ENCODE peak calls at places on chromosomes 13 and 19, in ten cellular contexts. R is AG04449; I is ELF-1; M is memory B cell; G is PC-9; Z is brain microvascular endothelial cell; E is stimulated activated CD4-positive, alpha-beta T cell treated with anti-CD3 and anti-CD28 coated beads, Interleukin-15, amount 100 ng/mL, for 1 hour; W is fibroblast of mammary gland; O is activated naive CD4-positive, alpha-beta T cell treated with anti-CD3 and anti-CD28 coated beads, Interleukin-2, amount 50 U/mL, for 72 hours; L is dorsolateral prefrontal cortex. F is an unnamed sample.

GRCh38 chr19:47609885-47610545 is 1.1 kb downstream of the BICRA start:
- DNase-seq in R (no peak), I (peak), M (no peak), G (no peak), Z (no peak), E (peak), W (peak), O (peak), L (peak), F (no peak)

GRCh38 chr19:41225238-41226052 is 6.4 kb downstream of the AXL start:
- DNase-seq in R (peak), I (peak), M (no peak), G (peak), Z (peak), E (peak), W (peak), O (no peak), L (no peak), F (peak)

GRCh38 chr19:16268676-16269319 is 55.8 kb upstream of the KLF2 start:
- DNase-seq in R (no peak), I (no peak), M (no peak), G (no peak), Z (no peak), E (peak), W (no peak), O (no peak), L (no peak), F (no peak)

GRCh38 chr13:78660130-78660857 is 1.3 kb upstream of the OBI1 start:
- DNase-seq in R (no peak), I (peak), M (peak), G (no peak), Z (no peak), E (no peak), W (peak), O (no peak), L (no peak), F (no peak)

GRCh38 chr13:30364133-30364532 is 56.8 kb upstream of the KATNAL1 start:
- DNase-seq in R (no peak), I (no peak), M (no peak), G (no peak), Z (no peak), E (no peak), W (no peak), O (no peak), L (no peak), F (no peak)

GRCh38 chr19:6710273-6711077 is 10.0 kb downstream of the C3 start:
- DNase-seq in R (no peak), I (peak), M (no peak), G (no peak), Z (no peak), E (no peak), W (no peak), O (no peak), L (no peak), F (no peak)

GRCh38 chr13:95204231-95204765 is 97.0 kb downstream of the ABCC4 start:
- DNase-seq in R (no peak), I (no peak), M (no peak), G (no peak), Z (no peak), E (no peak), W (no peak), O (no peak), L (no peak), F (no peak)

GRCh38 chr19:18225355-18225701 is 910 bp downstream of the PDE4C start:
- DNase-seq in R (no peak), I (no peak), M (no peak), G (no peak), Z (no peak), E (no peak), W (no peak), O (no peak), L (no peak), F (no peak)

GRCh38 chr13:101751488-101751887 is 299.0 kb downstream of the ITGBL1 start:
- DNase-seq in R (peak), I (peak), M (no peak), G (peak), Z (peak), E (no peak), W (peak), O (no peak), L (no peak), F (no peak)

GRCh38 chr13:41544824-41545707 is 87.7 kb downstream of the RGCC start:
- DNase-seq in R (no peak), I (no peak), M (no peak), G (peak), Z (no peak), E (no peak), W (no peak), O (no peak), L (no peak), F (no peak)

GRCh38 chr19:46162731-46163130 is 14.7 kb downstream of the IGFL2 start:
- DNase-seq in R (no peak), I (no peak), M (no peak), G (no peak), Z (no peak), E (no peak), W (no peak), O (no peak), L (no peak), F (no peak)

GRCh38 chr13:94333131-94333820 is 146.2 kb downstream of the DCT start:
- DNase-seq in R (no peak), I (no peak), M (no peak), G (no peak), Z (no peak), E (no peak), W (peak), O (no peak), L (no peak), F (no peak)

GRCh38 chr19:43704002-43704705 is 11.7 kb upstream of the IRGC start:
- DNase-seq in R (no peak), I (no peak), M (no peak), G (no peak), Z (no peak), E (no peak), W (no peak), O (no peak), L (no peak), F (no peak)

GRCh38 chr13:30091691-30092090 is 215.7 kb downstream of the KATNAL1 start:
- DNase-seq in R (no peak), I (no peak), M (no peak), G (no peak), Z (no peak), E (no peak), W (no peak), O (no peak), L (no peak), F (no peak)

GRCh38 chr19:4061178-4061682 is 5.5 kb downstream of the ZBTB7A start:
- DNase-seq in R (no peak), I (no peak), M (peak), G (peak), Z (no peak), E (no peak), W (peak), O (no peak), L (no peak), F (peak)

GRCh38 chr13:77574076-77574475 is 38.6 kb downstream of the SCEL start:
- DNase-seq in R (no peak), I (no peak), M (no peak), G (no peak), Z (no peak), E (no peak), W (no peak), O (no peak), L (no peak), F (no peak)

GRCh38 chr13:97851269-97851668 is 102.2 kb upstream of the IPO5 start:
- DNase-seq in R (no peak), I (peak), M (no peak), G (no peak), Z (no peak), E (no peak), W (peak), O (no peak), L (no peak), F (no peak)

GRCh38 chr19:16739546-16739945 is 19.9 kb downstream of the NWD1 start:
- DNase-seq in R (no peak), I (peak), M (no peak), G (no peak), Z (peak), E (no peak), W (no peak), O (no peak), L (no peak), F (no peak)

GRCh38 chr19:1860821-1861598 is 2.4 kb downstream of the KLF16 start:
- DNase-seq in R (no peak), I (no peak), M (no peak), G (no peak), Z (no peak), E (no peak), W (no peak), O (no peak), L (no peak), F (peak)

GRCh38 chr13:101309014-101309619 is 107.2 kb downstream of the NALCN start:
- DNase-seq in R (peak), I (no peak), M (no peak), G (peak), Z (peak), E (no peak), W (peak), O (no peak), L (no peak), F (no peak)

GRCh38 chr19:47711652-47712239 is 1.5 kb upstream of the EHD2 start:
- DNase-seq in R (no peak), I (no peak), M (no peak), G (no peak), Z (no peak), E (no peak), W (no peak), O (no peak), L (no peak), F (no peak)

GRCh38 chr13:45728759-45729158 is 26.6 kb downstream of the CBY2 start:
- DNase-seq in R (no peak), I (peak), M (no peak), G (no peak), Z (no peak), E (no peak), W (no peak), O (no peak), L (no peak), F (peak)

GRCh38 chr19:17606786-17607185 is 51.3 kb downstream of the COLGALT1 start:
- DNase-seq in R (no peak), I (no peak), M (no peak), G (no peak), Z (no peak), E (no peak), W (no peak), O (no peak), L (no peak), F (no peak)

GRCh38 chr13:79775830-79776229 is 294.9 kb downstream of the NDFIP2 start:
- DNase-seq in R (no peak), I (peak), M (no peak), G (peak), Z (peak), E (no peak), W (peak), O (no peak), L (no peak), F (no peak)

GRCh38 chr19:8506402-8506957 is 4.0 kb upstream of the PRAM1 start:
- DNase-seq in R (no peak), I (no peak), M (no peak), G (no peak), Z (no peak), E (no peak), W (no peak), O (no peak), L (no peak), F (no peak)

GRCh38 chr13:113048766-113049165 is 56.8 kb upstream of the F7 start:
- DNase-seq in R (no peak), I (no peak), M (no peak), G (no peak), Z (no peak), E (no peak), W (no peak), O (no peak), L (peak), F (no peak)

GRCh38 chr13:24307211-24308067 is 1.9 kb upstream of the C1QTNF9 start:
- DNase-seq in R (no peak), I (no peak), M (no peak), G (peak), Z (no peak), E (no peak), W (no peak), O (no peak), L (no peak), F (no peak)

GRCh38 chr13:44368062-44368591 is 5.5 kb upstream of the SERP2 start:
- DNase-seq in R (peak), I (no peak), M (no peak), G (no peak), Z (no peak), E (no peak), W (peak), O (no peak), L (no peak), F (no peak)

GRCh38 chr13:62085832-62086231 is 670.2 kb upstream of the PCDH20 start:
- DNase-seq in R (no peak), I (no peak), M (no peak), G (no peak), Z (no peak), E (no peak), W (no peak), O (no peak), L (no peak), F (no peak)

GRCh38 chr19:29663861-29664752 is 1.2 kb upstream of the PLEKHF1 start:
- DNase-seq in R (no peak), I (peak), M (no peak), G (peak), Z (peak), E (no peak), W (no peak), O (no peak), L (peak), F (peak)

GRCh38 chr13:48942131-48942530 is 33.6 kb upstream of the FNDC3A start:
- DNase-seq in R (no peak), I (no peak), M (no peak), G (no peak), Z (peak), E (no peak), W (peak), O (no peak), L (no peak), F (no peak)

GRCh38 chr13:108495686-108496363 is 133.6 kb upstream of the MYO16 start:
- DNase-seq in R (no peak), I (peak), M (no peak), G (no peak), Z (peak), E (no peak), W (no peak), O (no peak), L (no peak), F (no peak)

GRCh38 chr13:107203146-107203847 is 635.4 kb upstream of the ARGLU1 start:
- DNase-seq in R (no peak), I (peak), M (no peak), G (no peak), Z (peak), E (no peak), W (peak), O (no peak), L (no peak), F (peak)